ENCODE peak calls at places on chromosomes 12 and 14, in seven cellular contexts. One of them, this sample, is unnamed.

GRCh38 chr14:20350860-20351259 is 7.4 kb downstream of the PARP2 start:
- DNase-seq in fibroblast of the conjunctiva: no peak
- DNase-seq in HTR-8/SVneo: no peak
- DNase-seq in GM12865: no peak
- DNase-seq in T-cell: no peak
- DNase-seq in mesothelial cell of epicardium: no peak
- DNase-seq in NCI-H1436: no peak
- DNase-seq in this sample: no peak

GRCh38 chr14:68675233-68675577 is 117.7 kb downstream of the ZFP36L1 start:
- DNase-seq in T-cell: no peak
- DNase-seq in HTR-8/SVneo: no peak
- DNase-seq in fibroblast of the conjunctiva: no peak
- DNase-seq in NCI-H1436: no peak
- DNase-seq in mesothelial cell of epicardium: no peak
- DNase-seq in GM12865: no peak
- DNase-seq in this sample: no peak

GRCh38 chr14:26598081-26598671 is 343 bp upstream of the NOVA1 start:
- DNase-seq in GM12865: no peak
- DNase-seq in T-cell: no peak
- DNase-seq in fibroblast of the conjunctiva: peak; percentile 96
- DNase-seq in NCI-H1436: peak; percentile 90
- DNase-seq in mesothelial cell of epicardium: peak; percentile 59
- DNase-seq in HTR-8/SVneo: peak; percentile 90
- DNase-seq in this sample: no peak

GRCh38 chr14:30798516-30798915 is 75.8 kb upstream of the COCH start:
- DNase-seq in HTR-8/SVneo: no peak
- DNase-seq in T-cell: no peak
- DNase-seq in fibroblast of the conjunctiva: no peak
- DNase-seq in NCI-H1436: no peak
- DNase-seq in mesothelial cell of epicardium: no peak
- DNase-seq in GM12865: no peak
- DNase-seq in this sample: no peak

GRCh38 chr12:26401874-26402273 is 206.5 kb downstream of the SSPN start:
- DNase-seq in T-cell: no peak
- DNase-seq in GM12865: no peak
- DNase-seq in HTR-8/SVneo: no peak
- DNase-seq in NCI-H1436: no peak
- DNase-seq in fibroblast of the conjunctiva: no peak
- DNase-seq in mesothelial cell of epicardium: no peak
- DNase-seq in this sample: no peak

GRCh38 chr14:31360919-31361662 is 59.3 kb downstream of the HEATR5A start:
- DNase-seq in HTR-8/SVneo: no peak
- DNase-seq in fibroblast of the conjunctiva: no peak
- DNase-seq in NCI-H1436: no peak
- DNase-seq in mesothelial cell of epicardium: no peak
- DNase-seq in T-cell: no peak
- DNase-seq in GM12865: no peak
- DNase-seq in this sample: no peak

GRCh38 chr14:63362305-63362914 is 43.7 kb upstream of the GPHB5 start:
- DNase-seq in GM12865: no peak
- DNase-seq in fibroblast of the conjunctiva: no peak
- DNase-seq in T-cell: no peak
- DNase-seq in HTR-8/SVneo: no peak
- DNase-seq in mesothelial cell of epicardium: no peak
- DNase-seq in NCI-H1436: peak; percentile 70
- DNase-seq in this sample: no peak

GRCh38 chr12:67598598-67598997 is 49.9 kb upstream of the DYRK2 start:
- DNase-seq in mesothelial cell of epicardium: no peak
- DNase-seq in T-cell: no peak
- DNase-seq in HTR-8/SVneo: no peak
- DNase-seq in fibroblast of the conjunctiva: no peak
- DNase-seq in GM12865: no peak
- DNase-seq in NCI-H1436: no peak
- DNase-seq in this sample: no peak

GRCh38 chr12:125340791-125341190 is 275.6 kb downstream of the AACS start:
- DNase-seq in GM12865: no peak
- DNase-seq in fibroblast of the conjunctiva: peak; percentile 23
- DNase-seq in mesothelial cell of epicardium: no peak
- DNase-seq in HTR-8/SVneo: no peak
- DNase-seq in NCI-H1436: no peak
- DNase-seq in T-cell: no peak
- DNase-seq in this sample: no peak

GRCh38 chr12:52356031-52356761 is 11.1 kb downstream of the KRT85 start:
- DNase-seq in mesothelial cell of epicardium: peak; percentile 19
- DNase-seq in fibroblast of the conjunctiva: no peak
- DNase-seq in HTR-8/SVneo: no peak
- DNase-seq in T-cell: no peak
- DNase-seq in NCI-H1436: no peak
- DNase-seq in GM12865: no peak
- DNase-seq in this sample: no peak

GRCh38 chr12:27824126-27824842 is 44.2 kb upstream of the MANSC4 start:
- DNase-seq in mesothelial cell of epicardium: no peak
- DNase-seq in T-cell: no peak
- DNase-seq in fibroblast of the conjunctiva: no peak
- DNase-seq in HTR-8/SVneo: no peak
- DNase-seq in NCI-H1436: no peak
- DNase-seq in GM12865: peak; percentile 89
- DNase-seq in this sample: no peak

GRCh38 chr14:52003324-52003723 is 14.0 kb downstream of the RTRAF start:
- DNase-seq in mesothelial cell of epicardium: no peak
- DNase-seq in fibroblast of the conjunctiva: peak; percentile 71
- DNase-seq in GM12865: no peak
- DNase-seq in T-cell: no peak
- DNase-seq in NCI-H1436: no peak
- DNase-seq in HTR-8/SVneo: no peak
- DNase-seq in this sample: no peak

GRCh38 chr14:80049055-80049454 is 162.2 kb downstream of the DIO2 start:
- DNase-seq in HTR-8/SVneo: no peak
- DNase-seq in fibroblast of the conjunctiva: no peak
- DNase-seq in mesothelial cell of epicardium: no peak
- DNase-seq in T-cell: no peak
- DNase-seq in NCI-H1436: no peak
- DNase-seq in GM12865: no peak
- DNase-seq in this sample: no peak

GRCh38 chr12:6979021-6979420 is 8.3 kb downstream of the EMG1 start:
- DNase-seq in NCI-H1436: no peak
- DNase-seq in HTR-8/SVneo: no peak
- DNase-seq in T-cell: no peak
- DNase-seq in GM12865: no peak
- DNase-seq in fibroblast of the conjunctiva: no peak
- DNase-seq in mesothelial cell of epicardium: no peak
- DNase-seq in this sample: no peak

GRCh38 chr12:91424506-91424905 is 241.9 kb upstream of the DCN start:
- DNase-seq in mesothelial cell of epicardium: no peak
- DNase-seq in HTR-8/SVneo: no peak
- DNase-seq in NCI-H1436: no peak
- DNase-seq in fibroblast of the conjunctiva: no peak
- DNase-seq in T-cell: no peak
- DNase-seq in GM12865: no peak
- DNase-seq in this sample: no peak

GRCh38 chr12:132638541-132639408 is 20.2 kb downstream of the P2RX2 start:
- DNase-seq in GM12865: no peak
- DNase-seq in NCI-H1436: no peak
- DNase-seq in T-cell: no peak
- DNase-seq in mesothelial cell of epicardium: no peak
- DNase-seq in HTR-8/SVneo: peak; percentile 56
- DNase-seq in fibroblast of the conjunctiva: peak; percentile 65
- DNase-seq in this sample: no peak

GRCh38 chr12:109098671-109099070 is 1.3 kb downstream of the UNG start:
- DNase-seq in fibroblast of the conjunctiva: no peak
- DNase-seq in GM12865: no peak
- DNase-seq in HTR-8/SVneo: no peak
- DNase-seq in T-cell: no peak
- DNase-seq in mesothelial cell of epicardium: no peak
- DNase-seq in NCI-H1436: no peak
- DNase-seq in this sample: no peak

GRCh38 chr12:93946542-93947150 is 201.7 kb upstream of the PLXNC1 start:
- DNase-seq in T-cell: no peak
- DNase-seq in HTR-8/SVneo: no peak
- DNase-seq in fibroblast of the conjunctiva: peak; percentile 8
- DNase-seq in GM12865: no peak
- DNase-seq in NCI-H1436: no peak
- DNase-seq in mesothelial cell of epicardium: no peak
- DNase-seq in this sample: no peak

GRCh38 chr12:27424631-27425230 is 21.8 kb upstream of the SMCO2 start:
- DNase-seq in fibroblast of the conjunctiva: peak; percentile 54
- DNase-seq in NCI-H1436: no peak
- DNase-seq in T-cell: no peak
- DNase-seq in HTR-8/SVneo: no peak
- DNase-seq in GM12865: peak; percentile 42
- DNase-seq in mesothelial cell of epicardium: no peak
- DNase-seq in this sample: no peak

GRCh38 chr12:41277019-41277770 is 89.1 kb downstream of the PDZRN4 start:
- DNase-seq in HTR-8/SVneo: peak; percentile 27
- DNase-seq in fibroblast of the conjunctiva: peak; percentile 22
- DNase-seq in NCI-H1436: peak; percentile 45
- DNase-seq in mesothelial cell of epicardium: no peak
- DNase-seq in GM12865: peak; percentile 48
- DNase-seq in T-cell: no peak
- DNase-seq in this sample: no peak

GRCh38 chr14:100434911-100435455 is 111.8 kb downstream of the SLC25A47 start:
- DNase-seq in NCI-H1436: no peak
- DNase-seq in mesothelial cell of epicardium: no peak
- DNase-seq in T-cell: no peak
- DNase-seq in fibroblast of the conjunctiva: no peak
- DNase-seq in GM12865: no peak
- DNase-seq in HTR-8/SVneo: peak; percentile 41
- DNase-seq in this sample: no peak

GRCh38 chr12:30507576-30507975 is 188.1 kb downstream of the IPO8 start:
- DNase-seq in GM12865: no peak
- DNase-seq in NCI-H1436: no peak
- DNase-seq in mesothelial cell of epicardium: no peak
- DNase-seq in HTR-8/SVneo: no peak
- DNase-seq in fibroblast of the conjunctiva: no peak
- DNase-seq in T-cell: no peak
- DNase-seq in this sample: no peak

GRCh38 chr12:111442301-111443045 is 36.8 kb downstream of the SH2B3 start:
- DNase-seq in fibroblast of the conjunctiva: no peak
- DNase-seq in GM12865: no peak
- DNase-seq in NCI-H1436: no peak
- DNase-seq in mesothelial cell of epicardium: no peak
- DNase-seq in T-cell: no peak
- DNase-seq in HTR-8/SVneo: no peak
- DNase-seq in this sample: no peak

GRCh38 chr12:106246891-106247730 is 709 bp downstream of the CKAP4 start:
- DNase-seq in fibroblast of the conjunctiva: peak; percentile 28
- DNase-seq in T-cell: peak; percentile 57
- DNase-seq in GM12865: peak; percentile 74
- DNase-seq in NCI-H1436: no peak
- DNase-seq in HTR-8/SVneo: peak; percentile 42
- DNase-seq in mesothelial cell of epicardium: peak; percentile 51
- DNase-seq in this sample: peak; percentile 54

GRCh38 chr14:21734457-21735074 is 60.9 kb upstream of the OR4E1 start:
- DNase-seq in fibroblast of the conjunctiva: peak; percentile 16
- DNase-seq in HTR-8/SVneo: peak; percentile 30
- DNase-seq in NCI-H1436: peak; percentile 30
- DNase-seq in mesothelial cell of epicardium: no peak
- DNase-seq in T-cell: peak; percentile 29
- DNase-seq in GM12865: peak; percentile 68
- DNase-seq in this sample: no peak

GRCh38 chr12:130126023-130126432 is 36.2 kb upstream of the FZD10 start:
- DNase-seq in mesothelial cell of epicardium: no peak
- DNase-seq in T-cell: no peak
- DNase-seq in HTR-8/SVneo: no peak
- DNase-seq in GM12865: no peak
- DNase-seq in fibroblast of the conjunctiva: no peak
- DNase-seq in NCI-H1436: no peak
- DNase-seq in this sample: no peak

GRCh38 chr14:73452341-73453191 is 5.8 kb downstream of the NUMB start:
- DNase-seq in T-cell: no peak
- DNase-seq in mesothelial cell of epicardium: no peak
- DNase-seq in GM12865: peak; percentile 59
- DNase-seq in fibroblast of the conjunctiva: peak; percentile 84
- DNase-seq in HTR-8/SVneo: peak; percentile 85
- DNase-seq in NCI-H1436: no peak
- DNase-seq in this sample: no peak

GRCh38 chr12:65074932-65075331 is 46.2 kb downstream of the WIF1 start:
- DNase-seq in fibroblast of the conjunctiva: no peak
- DNase-seq in NCI-H1436: no peak
- DNase-seq in HTR-8/SVneo: no peak
- DNase-seq in mesothelial cell of epicardium: no peak
- DNase-seq in T-cell: no peak
- DNase-seq in GM12865: peak; percentile 42
- DNase-seq in this sample: no peak

GRCh38 chr12:82413994-82414393 is 55.7 kb downstream of the METTL25 start:
- DNase-seq in GM12865: no peak
- DNase-seq in mesothelial cell of epicardium: no peak
- DNase-seq in HTR-8/SVneo: no peak
- DNase-seq in NCI-H1436: no peak
- DNase-seq in fibroblast of the conjunctiva: no peak
- DNase-seq in T-cell: no peak
- DNase-seq in this sample: no peak

GRCh38 chr14:98382662-98383061 is 889.3 kb downstream of the BCL11B start:
- DNase-seq in T-cell: no peak
- DNase-seq in HTR-8/SVneo: no peak
- DNase-seq in NCI-H1436: no peak
- DNase-seq in mesothelial cell of epicardium: no peak
- DNase-seq in fibroblast of the conjunctiva: no peak
- DNase-seq in GM12865: no peak
- DNase-seq in this sample: no peak

GRCh38 chr12:55742719-55743130 is at the start of gene GDF11:
- DNase-seq in fibroblast of the conjunctiva: no peak
- DNase-seq in GM12865: peak; percentile 69
- DNase-seq in T-cell: peak; percentile 47
- DNase-seq in mesothelial cell of epicardium: peak; percentile 62
- DNase-seq in NCI-H1436: peak; percentile 83
- DNase-seq in HTR-8/SVneo: peak; percentile 81
- DNase-seq in this sample: peak; percentile 71

GRCh38 chr12:66004922-66005703 is 125.4 kb downstream of the LLPH start:
- DNase-seq in T-cell: no peak
- DNase-seq in HTR-8/SVneo: no peak
- DNase-seq in fibroblast of the conjunctiva: no peak
- DNase-seq in GM12865: no peak
- DNase-seq in mesothelial cell of epicardium: no peak
- DNase-seq in NCI-H1436: no peak
- DNase-seq in this sample: no peak

GRCh38 chr12:52713960-52714886 is 10.9 kb upstream of the KRT77 start:
- DNase-seq in NCI-H1436: no peak
- DNase-seq in GM12865: no peak
- DNase-seq in fibroblast of the conjunctiva: no peak
- DNase-seq in HTR-8/SVneo: no peak
- DNase-seq in mesothelial cell of epicardium: no peak
- DNase-seq in T-cell: peak; percentile 17
- DNase-seq in this sample: no peak

GRCh38 chr12:122057007-122057735 is 21.4 kb upstream of the MLXIP start:
- DNase-seq in HTR-8/SVneo: no peak
- DNase-seq in NCI-H1436: no peak
- DNase-seq in fibroblast of the conjunctiva: no peak
- DNase-seq in mesothelial cell of epicardium: no peak
- DNase-seq in GM12865: no peak
- DNase-seq in T-cell: no peak
- DNase-seq in this sample: no peak

GRCh38 chr12:12909228-12909994 is 18.0 kb downstream of the GPRC5A start:
- DNase-seq in GM12865: peak; percentile 27
- DNase-seq in HTR-8/SVneo: no peak
- DNase-seq in mesothelial cell of epicardium: no peak
- DNase-seq in fibroblast of the conjunctiva: no peak
- DNase-seq in NCI-H1436: no peak
- DNase-seq in T-cell: no peak
- DNase-seq in this sample: no peak

This sample was measured in T-helper 9 cell.